ENCODE peak calls at places on chromosomes 4 and X, in ten cellular contexts. O, W, M, A, V, Z, H, C, K and I are unnamed samples.

GRCh38 chr4:47669946-47670345 is 167.9 kb downstream of the CORIN start:
- DNase-seq in A (no peak), Z (no peak), C (peak; percentile 34), H (no peak), K (no peak), V (no peak), O (no peak), W (no peak), M (no peak), I (no peak)

GRCh38 chr4:102345795-102346100 is 466 bp upstream of the SLC39A8 start:
- DNase-seq in M (no peak), H (no peak), V (no peak), O (peak; percentile 6), K (no peak), A (no peak), C (no peak), Z (no peak), W (no peak), I (no peak)

GRCh38 chrX:69027181-69028005 is 137.9 kb downstream of the PJA1 start:
- DNase-seq in W (peak; percentile 17), Z (peak; percentile 57), C (peak; percentile 93), M (peak; percentile 31), H (no peak), V (no peak), O (peak; percentile 80), A (no peak), K (peak; percentile 26), I (peak; percentile 96)

GRCh38 chr4:136864580-136865185 is 667.6 kb downstream of the PCDH18 start:
- DNase-seq in V (no peak), A (peak; percentile 64), K (no peak), O (peak; percentile 89), M (peak; percentile 32), W (no peak), Z (no peak), C (peak; percentile 81), H (peak; percentile 79), I (peak; percentile 50)

GRCh38 chrX:123625952-123626351 is 106.9 kb downstream of the THOC2 start:
- DNase-seq in M (no peak), V (no peak), A (no peak), O (no peak), K (no peak), W (no peak), C (no peak), H (no peak), Z (no peak), I (no peak)

GRCh38 chr4:170111100-170111499 is 21.3 kb upstream of the AADAT start:
- DNase-seq in O (no peak), M (no peak), V (no peak), K (no peak), Z (peak; percentile 53), H (no peak), C (no peak), A (no peak), W (no peak), I (no peak)

GRCh38 chr4:151530783-151531182 is 121.8 kb downstream of the FHIP1A start:
- DNase-seq in C (no peak), Z (no peak), O (peak; percentile 33), W (no peak), V (no peak), M (no peak), K (no peak), H (no peak), A (peak; percentile 5), I (no peak)

GRCh38 chrX:6729581-6729980 is 194.7 kb upstream of the VCX3A start:
- DNase-seq in M (no peak), V (no peak), O (no peak), Z (no peak), K (no peak), C (no peak), W (no peak), A (no peak), H (no peak), I (peak; percentile 61)

GRCh38 chrX:41067721-41068120 is 17.5 kb upstream of the USP9X start:
- DNase-seq in C (no peak), M (no peak), A (no peak), Z (no peak), K (no peak), H (no peak), W (no peak), O (no peak), V (no peak), I (no peak)

GRCh38 chr4:153507679-153508073 is 41.5 kb downstream of the TMEM131L start:
- DNase-seq in O (no peak), C (no peak), Z (no peak), W (no peak), A (no peak), H (no peak), M (no peak), V (no peak), K (no peak), I (peak; percentile 59)

GRCh38 chr4:17623451-17624001 is 9.1 kb downstream of the MED28 start:
- DNase-seq in C (peak; percentile 68), A (no peak), K (no peak), V (no peak), Z (no peak), M (peak; percentile 75), O (no peak), W (no peak), H (no peak), I (no peak)

GRCh38 chr4:52051213-52051614 is at the start of gene SPATA18:
- DNase-seq in C (no peak), V (no peak), A (no peak), Z (no peak), M (no peak), K (no peak), W (peak; percentile 45), H (peak; percentile 38), O (peak; percentile 15), I (no peak)

DNA sequence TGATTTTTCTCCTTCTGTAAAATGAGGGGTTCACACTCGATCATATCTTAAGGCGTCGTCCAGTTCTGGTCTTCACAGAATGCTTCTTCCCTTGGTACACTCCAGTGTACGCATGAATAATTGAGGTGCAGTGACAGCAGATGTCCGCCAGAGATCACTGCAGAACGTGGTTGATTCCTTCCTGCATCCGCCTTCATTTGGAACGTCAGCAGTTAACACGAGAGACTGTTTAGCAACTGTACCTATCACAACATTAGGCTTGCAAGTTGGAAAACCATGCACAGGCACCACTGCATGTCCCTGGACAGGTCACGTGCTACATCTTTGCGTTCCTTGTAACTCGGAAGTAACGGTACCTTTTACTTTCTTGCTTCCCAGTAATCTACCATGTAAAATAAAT is 66.0 kb upstream of the GEMIN8 start:
- DNase-seq in C (peak; percentile 53), A (peak; percentile 62), Z (no peak), H (peak; percentile 74), M (peak; percentile 32), V (no peak), O (peak; percentile 70), W (no peak), K (peak; percentile 41), I (peak; percentile 48)
- TF ChIP-seq CTCF in C (peak; percentile 74), A (peak; percentile 74), Z (peak; percentile 31), H (peak; percentile 70), M (peak; percentile 63), V (peak; percentile 67), O (peak; percentile 69), W (peak; percentile 77), K (peak; percentile 22), I (peak; percentile 71)

DNA sequence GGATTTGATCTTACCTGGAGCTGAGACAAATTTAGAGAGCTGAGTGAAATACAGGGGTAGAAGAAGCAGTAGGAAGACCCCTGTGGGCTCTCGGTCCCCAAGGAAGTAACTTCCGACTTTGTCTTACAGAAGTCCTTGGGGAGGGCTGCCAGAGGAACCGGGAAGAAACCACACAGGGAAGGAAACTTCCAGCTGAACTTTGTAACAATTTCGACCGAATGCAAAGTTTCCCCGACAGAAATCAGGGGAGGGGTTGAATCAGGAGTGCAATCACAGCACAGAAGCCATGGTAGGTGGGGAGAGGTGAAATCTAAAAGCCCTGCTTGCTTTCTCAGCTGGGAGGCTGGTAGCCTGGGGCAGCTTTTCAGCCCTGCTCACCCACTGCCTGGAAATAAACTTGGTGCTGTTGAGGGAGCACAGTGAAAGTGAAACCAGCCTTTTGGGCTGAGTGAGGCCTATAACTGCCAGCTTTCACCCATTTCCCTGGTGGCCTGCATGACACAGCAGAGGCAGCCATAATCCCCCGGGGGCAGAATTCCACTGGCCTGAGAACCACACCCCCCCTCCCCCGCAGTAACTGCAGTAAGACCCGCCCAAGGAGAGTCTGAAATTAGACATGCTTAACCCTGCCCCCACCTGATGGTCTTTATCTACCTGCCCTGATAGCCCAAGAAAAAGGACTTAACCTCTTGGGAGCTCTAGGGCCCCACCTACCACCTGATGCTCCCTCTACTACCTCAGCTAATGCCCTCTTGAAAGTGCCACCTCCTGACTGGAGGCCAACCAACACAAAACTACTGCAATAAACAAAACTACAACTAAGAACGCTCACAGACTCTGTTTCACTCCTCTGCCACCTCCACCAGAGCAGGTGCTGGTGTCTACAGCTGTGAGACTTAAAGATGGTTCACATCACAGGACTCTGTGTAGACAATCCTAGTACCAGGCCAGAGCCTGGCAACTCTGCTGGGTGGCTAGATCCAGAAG is 248.2 kb downstream of the PARM1 start:
- DNase-seq in W (peak; percentile 68), C (no peak), H (no peak), A (peak; percentile 22), O (no peak), V (no peak), Z (no peak), M (no peak), K (no peak), I (no peak)
- H3K4me3 ChIP-seq in W (peak overlapping the region; percentile 19), C (peak overlapping the region; percentile 7), H (no peak overlapping the region), A (no peak overlapping the region), O (no peak overlapping the region), V (no peak overlapping the region), Z (peak overlapping the region; percentile 8), M (no peak overlapping the region), K (no peak overlapping the region), I (no peak overlapping the region)

GRCh38 chr4:8318509-8318908 is 49.0 kb downstream of the HTRA3 start:
- DNase-seq in H (no peak), Z (no peak), O (no peak), A (no peak), W (no peak), K (no peak), V (no peak), C (no peak), M (no peak), I (no peak)
- TF ChIP-seq CTCF in H (no peak), Z (no peak), O (no peak), A (no peak), W (no peak), K (no peak), V (no peak), C (no peak), M (no peak), I (no peak)

GRCh38 chr4:67549123-67549522 is 3.8 kb upstream of the CENPC start:
- DNase-seq in C (no peak), O (peak; percentile 60), Z (no peak), M (no peak), W (no peak), K (no peak), A (peak; percentile 73), V (no peak), H (no peak), I (peak; percentile 71)
- H3K4me3 ChIP-seq in C (no peak overlapping the region), O (no peak overlapping the region), Z (no peak overlapping the region), M (no peak overlapping the region), W (no peak overlapping the region), K (no peak overlapping the region), A (no peak overlapping the region), V (no peak overlapping the region), H (no peak overlapping the region), I (no peak overlapping the region)

DNA sequence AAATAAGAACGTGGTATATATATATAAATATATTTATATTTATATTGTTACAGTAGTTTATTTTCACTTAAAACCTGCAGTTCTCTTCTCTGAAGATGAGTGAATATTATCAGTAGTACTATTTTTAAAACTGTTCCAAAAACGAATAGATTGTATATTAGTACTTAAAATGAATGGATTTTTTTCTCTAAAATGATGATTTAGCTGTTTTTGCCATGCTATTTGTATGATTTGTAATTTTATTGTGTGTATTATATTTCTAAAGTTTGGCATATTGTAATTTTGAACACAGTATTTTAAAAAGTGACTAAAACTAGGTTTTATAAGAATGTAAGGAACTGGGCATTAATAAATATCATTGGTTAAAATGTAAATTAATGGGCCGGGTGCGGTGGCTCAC is 22.0 kb downstream of the TRAPPC11 start:
- DNase-seq in W (no peak), O (no peak), M (no peak), Z (no peak), K (no peak), V (no peak), C (no peak), A (no peak), H (no peak), I (no peak)
- TF ChIP-seq CTCF in W (no peak), O (no peak), M (no peak), Z (no peak), K (no peak), V (no peak), C (no peak), A (no peak), H (no peak), I (no peak)